ENCODE peak calls at places on chromosomes 13 and 19, in eight cellular contexts. N is mesenchymal stem cell, K is body of pancreas, H is aorta, V is coronary artery, R is tibial nerve, L is DND-41, W is RWPE1. E is an unnamed sample.
A peak's percentile ranks its signal among the peaks of the same experiment; 100 is the strongest.

GRCh38 chr13:73364706-73365105 is 305.9 kb downstream of the KLF5 start:
- DNase-seq in N (no peak), K (no peak), H (no peak), V (no peak), R (no peak), L (no peak), W (no peak), E (no peak)

GRCh38 chr13:46307554-46307953 is 79.5 kb downstream of the RUBCNL start:
- DNase-seq in N (no peak), K (no peak), H (no peak), V (no peak), R (no peak), L (no peak), W (no peak), E (no peak)

GRCh38 chr13:32472194-32472621 is 44.3 kb upstream of the N4BP2L1 start:
- DNase-seq in N (no peak), K (no peak), H (no peak), V (no peak), R (no peak), L (no peak), W (no peak), E (no peak)

GRCh38 chr13:112702341-112702982 is 12.6 kb downstream of the ATP11A start:
- DNase-seq in N (no peak), K (peak; percentile 1), H (peak; percentile 55), V (no peak), R (no peak), L (no peak), W (no peak), E (no peak)

GRCh38 chr13:45048890-45049407 is 59.6 kb downstream of the GPALPP1 start:
- DNase-seq in N (no peak), K (no peak), H (no peak), V (no peak), R (no peak), L (no peak), W (no peak), E (no peak)

GRCh38 chr19:391199-391557 is 17.8 kb downstream of the C2CD4C start:
- DNase-seq in N (no peak), K (no peak), H (no peak), V (no peak), R (no peak), L (no peak), W (no peak), E (no peak)

GRCh38 chr19:39411832-39412099 is 703 bp upstream of the PLEKHG2 start:
- DNase-seq in N (no peak), K (peak; percentile 97), H (peak; percentile 97), V (peak; percentile 95), R (peak; percentile 99), L (peak; percentile 90), W (peak; percentile 79), E (no peak)

GRCh38 chr13:93173656-93174055 is 53.0 kb upstream of the GPC6 start:
- DNase-seq in N (no peak), K (no peak), H (no peak), V (no peak), R (no peak), L (no peak), W (no peak), E (no peak)

GRCh38 chr13:40430234-40430633 is 236.2 kb downstream of the FOXO1 start:
- DNase-seq in N (no peak), K (peak; percentile 75), H (no peak), V (no peak), R (no peak), L (no peak), W (no peak), E (no peak)

GRCh38 chr19:14371321-14371821 is 9.9 kb upstream of the ADGRE5 start:
- DNase-seq in N (no peak), K (no peak), H (no peak), V (no peak), R (no peak), L (no peak), W (no peak), E (no peak)

GRCh38 chr19:14375582-14376291 is 5.5 kb upstream of the ADGRE5 start:
- DNase-seq in N (peak; percentile 46), K (no peak), H (no peak), V (no peak), R (no peak), L (no peak), W (no peak), E (no peak)

GRCh38 chr19:14378890-14379289 is 2.4 kb upstream of the ADGRE5 start:
- DNase-seq in N (no peak), K (no peak), H (no peak), V (no peak), R (no peak), L (no peak), W (no peak), E (no peak)

GRCh38 chr19:14370169-14370998 is 10.9 kb upstream of the ADGRE5 start:
- DNase-seq in N (no peak), K (no peak), H (no peak), V (no peak), R (no peak), L (no peak), W (no peak), E (no peak)

DNA sequence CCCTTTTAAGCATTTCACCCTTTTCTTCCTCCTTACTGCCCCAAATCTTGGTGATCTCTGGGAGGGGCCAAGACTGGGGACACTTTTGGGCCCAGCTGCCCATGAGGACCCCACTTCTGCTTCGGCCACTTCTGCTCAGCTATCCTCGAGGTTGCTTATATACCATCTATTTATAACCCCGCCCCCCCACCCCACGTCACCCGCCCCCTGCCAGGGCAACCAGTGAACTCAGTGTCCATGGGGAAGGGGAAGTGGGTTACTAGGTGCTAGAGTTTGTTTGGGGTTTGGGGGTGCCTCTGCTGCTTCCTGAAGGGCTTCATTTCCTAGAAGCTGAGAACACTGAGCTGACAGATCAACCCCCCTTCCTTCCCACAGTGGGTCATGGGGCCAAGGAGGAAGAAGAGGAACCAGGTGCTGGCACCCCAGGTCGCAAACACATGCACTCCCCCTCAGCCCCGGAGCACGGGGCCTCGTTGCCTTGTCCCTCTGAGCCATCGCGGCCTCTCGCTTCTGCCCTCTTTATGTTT is 6.1 kb upstream of the ADGRE5 start:
- DNase-seq in N (no peak), K (peak; percentile 20), H (no peak), V (no peak), R (no peak), L (peak; percentile 66), W (no peak), E (no peak)
- H3K27ac ChIP-seq in N (no peak overlapping the region), K (peak overlapping the region; percentile 72), H (peak overlapping the region; percentile 43), V (peak overlapping the region; percentile 93), R (peak overlapping the region; percentile 77), L (no peak overlapping the region), W (no peak overlapping the region), E (no peak overlapping the region)

GRCh38 chr13:97382276-97382675 is 51.7 kb upstream of the RAP2A start:
- DNase-seq in N (no peak), K (no peak), H (no peak), V (no peak), R (no peak), L (no peak), W (no peak), E (no peak)

GRCh38 chr13:97386832-97387486 is 47.0 kb upstream of the RAP2A start:
- DNase-seq in N (no peak), K (peak; percentile 24), H (peak; percentile 75), V (no peak), R (no peak), L (peak; percentile 93), W (no peak), E (no peak)

GRCh38 chr13:97385146-97385545 is 48.8 kb upstream of the RAP2A start:
- DNase-seq in N (peak; percentile 47), K (no peak), H (no peak), V (no peak), R (no peak), L (no peak), W (no peak), E (no peak)

GRCh38 chr13:97385854-97386253 is 48.1 kb upstream of the RAP2A start:
- DNase-seq in N (no peak), K (no peak), H (no peak), V (no peak), R (no peak), L (no peak), W (peak; percentile 38), E (peak; percentile 76)

DNA sequence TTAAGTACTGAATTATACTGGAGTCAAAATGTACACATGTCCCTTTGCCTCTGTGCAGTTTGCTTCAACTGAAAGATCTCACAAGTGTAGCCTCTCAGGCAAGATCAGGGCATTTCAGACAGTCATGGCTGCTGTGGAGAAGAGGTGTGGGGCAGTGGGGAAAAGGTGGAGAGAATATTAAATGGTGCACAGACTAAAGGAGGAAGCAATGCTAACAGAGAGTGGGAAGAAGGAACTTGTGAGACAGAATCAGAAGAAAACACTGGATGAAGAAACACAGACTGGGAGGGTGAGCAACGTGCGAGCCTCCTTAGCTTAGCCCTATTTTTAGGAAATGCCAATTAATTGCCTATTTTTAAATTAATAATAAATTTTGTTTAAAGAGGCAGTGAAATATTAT is 49.6 kb upstream of the RAP2A start:
- DNase-seq in N (no peak), K (no peak), H (no peak), V (no peak), R (no peak), L (no peak), W (no peak), E (no peak)
- H3K27ac ChIP-seq in N (no peak overlapping the region), K (no peak overlapping the region), H (no peak overlapping the region), V (no peak overlapping the region), R (peak overlapping the region; percentile 13), L (no peak overlapping the region), W (no peak overlapping the region), E (no peak overlapping the region)

DNA sequence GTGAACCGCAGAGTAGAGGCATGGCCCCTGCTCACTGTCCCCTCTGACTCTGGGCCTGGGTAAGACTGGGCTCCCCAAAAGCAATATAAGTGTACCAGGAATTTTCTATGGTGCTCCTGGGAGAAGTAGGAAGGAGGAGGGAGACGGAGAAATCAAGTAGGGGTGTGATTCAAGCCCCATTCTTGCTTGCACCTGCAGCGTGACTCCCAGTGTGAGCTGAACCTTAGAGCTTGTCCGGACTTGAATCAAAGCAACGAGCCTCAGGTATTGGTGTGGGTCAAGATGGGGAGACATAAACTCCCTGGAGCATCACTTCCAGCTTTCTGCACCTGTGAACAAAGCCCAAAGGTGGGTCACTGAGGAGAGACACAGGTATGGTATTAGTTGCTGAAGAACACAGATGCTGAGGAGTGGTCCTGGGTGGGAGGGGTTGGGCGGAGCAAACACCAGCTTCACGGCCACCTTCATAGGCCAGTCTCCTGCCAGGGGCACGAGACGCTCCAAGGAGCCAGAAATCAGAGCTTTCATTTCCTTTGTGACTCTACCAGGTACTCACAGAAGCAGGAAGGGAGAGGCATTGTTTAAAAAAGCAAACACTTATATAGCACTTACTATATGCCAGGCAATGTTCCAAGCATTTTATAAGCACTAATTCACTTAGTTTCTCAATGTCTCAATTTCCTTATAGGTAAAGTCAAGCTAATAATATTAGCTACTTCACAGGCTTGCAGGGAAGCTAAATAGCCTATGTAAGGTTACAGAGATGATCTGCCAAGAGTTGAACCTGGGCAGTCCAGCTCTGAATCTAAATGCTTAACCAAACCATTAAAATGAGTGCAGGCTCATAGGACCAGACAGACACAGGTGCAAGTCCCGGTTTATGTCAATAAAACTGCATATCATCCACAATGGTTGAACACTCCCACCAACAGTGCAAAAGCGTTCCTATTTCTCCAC is 775.3 kb downstream of the UQCRFS1 start:
- DNase-seq in N (no peak), K (no peak), H (no peak), V (peak; percentile 35), R (no peak), L (no peak), W (no peak), E (no peak)
- H3K27ac ChIP-seq in N (no peak overlapping the region), K (no peak overlapping the region), H (no peak overlapping the region), V (no peak overlapping the region), R (no peak overlapping the region), L (peak overlapping the region; percentile 79), W (no peak overlapping the region), E (no peak overlapping the region)

DNA sequence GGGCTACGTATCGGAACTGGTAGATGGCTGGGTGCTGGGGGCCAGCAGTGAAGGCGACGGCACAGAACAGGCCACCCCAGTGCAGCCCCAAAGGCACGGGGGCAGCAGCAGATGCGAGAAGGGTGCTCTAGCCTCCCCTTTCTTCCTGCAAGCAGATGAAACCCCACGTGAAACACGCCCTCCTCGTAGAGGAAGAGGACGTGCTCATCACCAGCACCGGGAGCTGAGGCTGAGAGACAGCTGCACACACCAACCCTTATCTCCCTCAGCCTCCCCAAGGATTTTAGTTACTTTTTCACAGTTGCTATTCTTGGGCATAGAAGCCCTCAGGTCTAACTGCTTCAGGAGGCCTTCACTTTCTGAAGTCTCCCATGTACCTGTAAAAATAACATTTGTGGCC is 11.9 kb downstream of the ZNF787 start:
- DNase-seq in N (no peak), K (no peak), H (no peak), V (no peak), R (no peak), L (no peak), W (no peak), E (no peak)
- H3K27ac ChIP-seq in N (peak overlapping the region; percentile 6), K (peak overlapping the region; percentile 86), H (no peak overlapping the region), V (no peak overlapping the region), R (no peak overlapping the region), L (no peak overlapping the region), W (peak overlapping the region; percentile 58), E (no peak overlapping the region)

E was measured in epithelial cell of prostate.